ENCODE peak calls at places on chromosomes 4 and X, in seven cellular contexts. One of them, this sample, is unnamed.

GRCh38 chr4:3340038-3340702 is 47.3 kb downstream of the RGS12 start:
- DNase-seq in fibroblast of lung: no peak
- DNase-seq in mucosa of descending colon: no peak
- DNase-seq in HTR-8/SVneo: no peak
- DNase-seq in stimulated activated CD4-positive, alpha-beta T cell treated with anti-CD3 and anti-CD28 coated beads, Interleukin-15, amount 100 ng/mL, for 1 hour: no peak
- DNase-seq in WTC11: no peak
- DNase-seq in RWPE2: no peak
- DNase-seq in this sample: no peak

GRCh38 chr4:119729815-119730643 is 101.4 kb upstream of the PDE5A start:
- DNase-seq in fibroblast of lung: peak; percentile 93
- DNase-seq in mucosa of descending colon: peak; percentile 80
- DNase-seq in HTR-8/SVneo: peak; percentile 36
- DNase-seq in stimulated activated CD4-positive, alpha-beta T cell treated with anti-CD3 and anti-CD28 coated beads, Interleukin-15, amount 100 ng/mL, for 1 hour: no peak
- DNase-seq in WTC11: no peak
- DNase-seq in RWPE2: no peak
- DNase-seq in this sample: no peak

GRCh38 chr4:56757821-56758400 is 63.6 kb downstream of the SPINK2 start:
- DNase-seq in fibroblast of lung: peak; percentile 87
- DNase-seq in mucosa of descending colon: peak; percentile 62
- DNase-seq in HTR-8/SVneo: peak; percentile 78
- DNase-seq in stimulated activated CD4-positive, alpha-beta T cell treated with anti-CD3 and anti-CD28 coated beads, Interleukin-15, amount 100 ng/mL, for 1 hour: peak; percentile 49
- DNase-seq in WTC11: peak; percentile 47
- DNase-seq in RWPE2: peak; percentile 84
- DNase-seq in this sample: no peak

GRCh38 chr4:7255488-7255881 is 63.1 kb downstream of the SORCS2 start:
- DNase-seq in fibroblast of lung: no peak
- DNase-seq in mucosa of descending colon: no peak
- DNase-seq in HTR-8/SVneo: no peak
- DNase-seq in stimulated activated CD4-positive, alpha-beta T cell treated with anti-CD3 and anti-CD28 coated beads, Interleukin-15, amount 100 ng/mL, for 1 hour: no peak
- DNase-seq in WTC11: no peak
- DNase-seq in RWPE2: no peak
- DNase-seq in this sample: no peak

GRCh38 chr4:18051281-18051680 is 29.7 kb upstream of the LCORL start:
- DNase-seq in fibroblast of lung: peak; percentile 9
- DNase-seq in mucosa of descending colon: no peak
- DNase-seq in HTR-8/SVneo: no peak
- DNase-seq in stimulated activated CD4-positive, alpha-beta T cell treated with anti-CD3 and anti-CD28 coated beads, Interleukin-15, amount 100 ng/mL, for 1 hour: no peak
- DNase-seq in WTC11: no peak
- DNase-seq in RWPE2: no peak
- DNase-seq in this sample: no peak

GRCh38 chrX:143571521-143571920 is 54.2 kb upstream of the SPANXN3 start:
- DNase-seq in fibroblast of lung: no peak
- DNase-seq in mucosa of descending colon: no peak
- DNase-seq in HTR-8/SVneo: no peak
- DNase-seq in stimulated activated CD4-positive, alpha-beta T cell treated with anti-CD3 and anti-CD28 coated beads, Interleukin-15, amount 100 ng/mL, for 1 hour: no peak
- DNase-seq in WTC11: no peak
- DNase-seq in RWPE2: no peak
- DNase-seq in this sample: no peak

GRCh38 chr4:184471872-184472539 is 2.3 kb downstream of the IRF2 start:
- DNase-seq in fibroblast of lung: peak; percentile 40
- DNase-seq in mucosa of descending colon: peak; percentile 59
- DNase-seq in HTR-8/SVneo: peak; percentile 21
- DNase-seq in stimulated activated CD4-positive, alpha-beta T cell treated with anti-CD3 and anti-CD28 coated beads, Interleukin-15, amount 100 ng/mL, for 1 hour: no peak
- DNase-seq in WTC11: no peak
- DNase-seq in RWPE2: no peak
- DNase-seq in this sample: no peak

GRCh38 chrX:40887476-40887875 is 152.1 kb upstream of the MED14 start:
- DNase-seq in fibroblast of lung: no peak
- DNase-seq in mucosa of descending colon: no peak
- DNase-seq in HTR-8/SVneo: no peak
- DNase-seq in stimulated activated CD4-positive, alpha-beta T cell treated with anti-CD3 and anti-CD28 coated beads, Interleukin-15, amount 100 ng/mL, for 1 hour: no peak
- DNase-seq in WTC11: no peak
- DNase-seq in RWPE2: no peak
- DNase-seq in this sample: no peak

GRCh38 chrX:4944767-4945166 is 1231.3 kb upstream of the PRKX start:
- DNase-seq in fibroblast of lung: no peak
- DNase-seq in mucosa of descending colon: no peak
- DNase-seq in HTR-8/SVneo: no peak
- DNase-seq in stimulated activated CD4-positive, alpha-beta T cell treated with anti-CD3 and anti-CD28 coated beads, Interleukin-15, amount 100 ng/mL, for 1 hour: no peak
- DNase-seq in WTC11: no peak
- DNase-seq in RWPE2: no peak
- DNase-seq in this sample: no peak

GRCh38 chr4:156734965-156735895 is 236.4 kb downstream of the PDGFC start:
- DNase-seq in fibroblast of lung: no peak
- DNase-seq in mucosa of descending colon: no peak
- DNase-seq in HTR-8/SVneo: no peak
- DNase-seq in stimulated activated CD4-positive, alpha-beta T cell treated with anti-CD3 and anti-CD28 coated beads, Interleukin-15, amount 100 ng/mL, for 1 hour: no peak
- DNase-seq in WTC11: no peak
- DNase-seq in RWPE2: no peak
- DNase-seq in this sample: no peak

GRCh38 chrX:70293621-70294020 is 3.7 kb downstream of the KIF4A start:
- DNase-seq in fibroblast of lung: peak; percentile 18
- DNase-seq in mucosa of descending colon: no peak
- DNase-seq in HTR-8/SVneo: no peak
- DNase-seq in stimulated activated CD4-positive, alpha-beta T cell treated with anti-CD3 and anti-CD28 coated beads, Interleukin-15, amount 100 ng/mL, for 1 hour: no peak
- DNase-seq in WTC11: no peak
- DNase-seq in RWPE2: no peak
- DNase-seq in this sample: no peak

GRCh38 chr4:1208266-1208961 is 36.0 kb upstream of the SPON2 start:
- DNase-seq in fibroblast of lung: no peak
- DNase-seq in mucosa of descending colon: no peak
- DNase-seq in HTR-8/SVneo: no peak
- DNase-seq in stimulated activated CD4-positive, alpha-beta T cell treated with anti-CD3 and anti-CD28 coated beads, Interleukin-15, amount 100 ng/mL, for 1 hour: no peak
- DNase-seq in WTC11: no peak
- DNase-seq in RWPE2: peak; percentile 58
- DNase-seq in this sample: no peak

GRCh38 chrX:54659547-54659946 is 129.5 kb downstream of the GNL3L start:
- DNase-seq in fibroblast of lung: no peak
- DNase-seq in mucosa of descending colon: no peak
- DNase-seq in HTR-8/SVneo: no peak
- DNase-seq in stimulated activated CD4-positive, alpha-beta T cell treated with anti-CD3 and anti-CD28 coated beads, Interleukin-15, amount 100 ng/mL, for 1 hour: no peak
- DNase-seq in WTC11: no peak
- DNase-seq in RWPE2: no peak
- DNase-seq in this sample: no peak

GRCh38 chr4:129583868-129584267 is 487.9 kb downstream of the C4orf33 start:
- DNase-seq in fibroblast of lung: peak; percentile 1
- DNase-seq in mucosa of descending colon: no peak
- DNase-seq in HTR-8/SVneo: no peak
- DNase-seq in stimulated activated CD4-positive, alpha-beta T cell treated with anti-CD3 and anti-CD28 coated beads, Interleukin-15, amount 100 ng/mL, for 1 hour: no peak
- DNase-seq in WTC11: no peak
- DNase-seq in RWPE2: no peak
- DNase-seq in this sample: no peak

GRCh38 chr4:6546681-6547447 is 28.1 kb upstream of the MAN2B2 start:
- DNase-seq in fibroblast of lung: peak; percentile 78
- DNase-seq in mucosa of descending colon: peak; percentile 54
- DNase-seq in HTR-8/SVneo: peak; percentile 62
- DNase-seq in stimulated activated CD4-positive, alpha-beta T cell treated with anti-CD3 and anti-CD28 coated beads, Interleukin-15, amount 100 ng/mL, for 1 hour: peak; percentile 10
- DNase-seq in WTC11: peak; percentile 59
- DNase-seq in RWPE2: no peak
- DNase-seq in this sample: no peak

GRCh38 chrX:29528281-29528680 is 687.1 kb upstream of the MAGEB2 start:
- DNase-seq in fibroblast of lung: peak; percentile 0
- DNase-seq in mucosa of descending colon: no peak
- DNase-seq in HTR-8/SVneo: no peak
- DNase-seq in stimulated activated CD4-positive, alpha-beta T cell treated with anti-CD3 and anti-CD28 coated beads, Interleukin-15, amount 100 ng/mL, for 1 hour: no peak
- DNase-seq in WTC11: no peak
- DNase-seq in RWPE2: no peak
- DNase-seq in this sample: no peak

GRCh38 chr4:80540785-80541469 is 205.4 kb downstream of the CFAP299 start:
- DNase-seq in fibroblast of lung: peak; percentile 46
- DNase-seq in mucosa of descending colon: no peak
- DNase-seq in HTR-8/SVneo: no peak
- DNase-seq in stimulated activated CD4-positive, alpha-beta T cell treated with anti-CD3 and anti-CD28 coated beads, Interleukin-15, amount 100 ng/mL, for 1 hour: no peak
- DNase-seq in WTC11: no peak
- DNase-seq in RWPE2: no peak
- DNase-seq in this sample: no peak

GRCh38 chr4:48046059-48046458 is 29.5 kb downstream of the NIPAL1 start:
- DNase-seq in fibroblast of lung: no peak
- DNase-seq in mucosa of descending colon: no peak
- DNase-seq in HTR-8/SVneo: no peak
- DNase-seq in stimulated activated CD4-positive, alpha-beta T cell treated with anti-CD3 and anti-CD28 coated beads, Interleukin-15, amount 100 ng/mL, for 1 hour: no peak
- DNase-seq in WTC11: no peak
- DNase-seq in RWPE2: no peak
- DNase-seq in this sample: no peak

GRCh38 chrX:48800574-48801280 is 1.1 kb upstream of the HDAC6 start:
- DNase-seq in fibroblast of lung: no peak
- DNase-seq in mucosa of descending colon: peak; percentile 7
- DNase-seq in HTR-8/SVneo: no peak
- DNase-seq in stimulated activated CD4-positive, alpha-beta T cell treated with anti-CD3 and anti-CD28 coated beads, Interleukin-15, amount 100 ng/mL, for 1 hour: no peak
- DNase-seq in WTC11: no peak
- DNase-seq in RWPE2: no peak
- DNase-seq in this sample: no peak

GRCh38 chr4:129179276-129179675 is 83.3 kb downstream of the C4orf33 start:
- DNase-seq in fibroblast of lung: no peak
- DNase-seq in mucosa of descending colon: no peak
- DNase-seq in HTR-8/SVneo: no peak
- DNase-seq in stimulated activated CD4-positive, alpha-beta T cell treated with anti-CD3 and anti-CD28 coated beads, Interleukin-15, amount 100 ng/mL, for 1 hour: no peak
- DNase-seq in WTC11: no peak
- DNase-seq in RWPE2: no peak
- DNase-seq in this sample: no peak

GRCh38 chr4:75542824-75543223 is 13.0 kb upstream of the ODAPH start:
- DNase-seq in fibroblast of lung: peak; percentile 10
- DNase-seq in mucosa of descending colon: no peak
- DNase-seq in HTR-8/SVneo: no peak
- DNase-seq in stimulated activated CD4-positive, alpha-beta T cell treated with anti-CD3 and anti-CD28 coated beads, Interleukin-15, amount 100 ng/mL, for 1 hour: no peak
- DNase-seq in WTC11: no peak
- DNase-seq in RWPE2: no peak
- DNase-seq in this sample: no peak

GRCh38 chr4:113146876-113147358 is 97.5 kb downstream of the ANK2 start:
- DNase-seq in fibroblast of lung: peak; percentile 25
- DNase-seq in mucosa of descending colon: peak; percentile 3
- DNase-seq in HTR-8/SVneo: no peak
- DNase-seq in stimulated activated CD4-positive, alpha-beta T cell treated with anti-CD3 and anti-CD28 coated beads, Interleukin-15, amount 100 ng/mL, for 1 hour: no peak
- DNase-seq in WTC11: no peak
- DNase-seq in RWPE2: no peak
- DNase-seq in this sample: no peak

GRCh38 chrX:137428251-137428661 is 137.7 kb upstream of the ZIC3 start:
- DNase-seq in fibroblast of lung: no peak
- DNase-seq in mucosa of descending colon: no peak
- DNase-seq in HTR-8/SVneo: no peak
- DNase-seq in stimulated activated CD4-positive, alpha-beta T cell treated with anti-CD3 and anti-CD28 coated beads, Interleukin-15, amount 100 ng/mL, for 1 hour: no peak
- DNase-seq in WTC11: peak; percentile 26
- DNase-seq in RWPE2: no peak
- DNase-seq in this sample: no peak

GRCh38 chr4:7429069-7429416 is 5.7 kb downstream of the PSAPL1 start:
- DNase-seq in fibroblast of lung: no peak
- DNase-seq in mucosa of descending colon: no peak
- DNase-seq in HTR-8/SVneo: no peak
- DNase-seq in stimulated activated CD4-positive, alpha-beta T cell treated with anti-CD3 and anti-CD28 coated beads, Interleukin-15, amount 100 ng/mL, for 1 hour: no peak
- DNase-seq in WTC11: peak; percentile 5
- DNase-seq in RWPE2: peak; percentile 19
- DNase-seq in this sample: no peak

GRCh38 chr4:47784222-47784621 is 53.6 kb downstream of the CORIN start:
- DNase-seq in fibroblast of lung: no peak
- DNase-seq in mucosa of descending colon: no peak
- DNase-seq in HTR-8/SVneo: no peak
- DNase-seq in stimulated activated CD4-positive, alpha-beta T cell treated with anti-CD3 and anti-CD28 coated beads, Interleukin-15, amount 100 ng/mL, for 1 hour: no peak
- DNase-seq in WTC11: no peak
- DNase-seq in RWPE2: no peak
- DNase-seq in this sample: no peak

GRCh38 chr4:76781698-76782595 is 116.0 kb downstream of the SOWAHB start:
- DNase-seq in fibroblast of lung: peak; percentile 95
- DNase-seq in mucosa of descending colon: no peak
- DNase-seq in HTR-8/SVneo: peak; percentile 51
- DNase-seq in stimulated activated CD4-positive, alpha-beta T cell treated with anti-CD3 and anti-CD28 coated beads, Interleukin-15, amount 100 ng/mL, for 1 hour: no peak
- DNase-seq in WTC11: no peak
- DNase-seq in RWPE2: peak; percentile 83
- DNase-seq in this sample: no peak

GRCh38 chrX:123217077-123217476 is 33.0 kb downstream of the GRIA3 start:
- DNase-seq in fibroblast of lung: no peak
- DNase-seq in mucosa of descending colon: no peak
- DNase-seq in HTR-8/SVneo: no peak
- DNase-seq in stimulated activated CD4-positive, alpha-beta T cell treated with anti-CD3 and anti-CD28 coated beads, Interleukin-15, amount 100 ng/mL, for 1 hour: no peak
- DNase-seq in WTC11: no peak
- DNase-seq in RWPE2: no peak
- DNase-seq in this sample: no peak

GRCh38 chr4:13151178-13151577 is 333.0 kb downstream of the RAB28 start:
- DNase-seq in fibroblast of lung: no peak
- DNase-seq in mucosa of descending colon: peak; percentile 25
- DNase-seq in HTR-8/SVneo: no peak
- DNase-seq in stimulated activated CD4-positive, alpha-beta T cell treated with anti-CD3 and anti-CD28 coated beads, Interleukin-15, amount 100 ng/mL, for 1 hour: no peak
- DNase-seq in WTC11: no peak
- DNase-seq in RWPE2: no peak
- DNase-seq in this sample: no peak

GRCh38 chr4:40301592-40301991 is 33.5 kb upstream of the CHRNA9 start:
- DNase-seq in fibroblast of lung: no peak
- DNase-seq in mucosa of descending colon: peak; percentile 42
- DNase-seq in HTR-8/SVneo: no peak
- DNase-seq in stimulated activated CD4-positive, alpha-beta T cell treated with anti-CD3 and anti-CD28 coated beads, Interleukin-15, amount 100 ng/mL, for 1 hour: peak; percentile 49
- DNase-seq in WTC11: no peak
- DNase-seq in RWPE2: no peak
- DNase-seq in this sample: no peak

GRCh38 chr4:142095886-142096605 is 459.7 kb downstream of the IL15 start:
- DNase-seq in fibroblast of lung: peak; percentile 95
- DNase-seq in mucosa of descending colon: no peak
- DNase-seq in HTR-8/SVneo: peak; percentile 65
- DNase-seq in stimulated activated CD4-positive, alpha-beta T cell treated with anti-CD3 and anti-CD28 coated beads, Interleukin-15, amount 100 ng/mL, for 1 hour: no peak
- DNase-seq in WTC11: no peak
- DNase-seq in RWPE2: peak; percentile 81
- DNase-seq in this sample: no peak

GRCh38 chrX:40721489-40722106 is 13.7 kb downstream of the MED14 start:
- DNase-seq in fibroblast of lung: no peak
- DNase-seq in mucosa of descending colon: no peak
- DNase-seq in HTR-8/SVneo: no peak
- DNase-seq in stimulated activated CD4-positive, alpha-beta T cell treated with anti-CD3 and anti-CD28 coated beads, Interleukin-15, amount 100 ng/mL, for 1 hour: no peak
- DNase-seq in WTC11: no peak
- DNase-seq in RWPE2: no peak
- DNase-seq in this sample: no peak

GRCh38 chr4:148203056-148203898 is 238.9 kb downstream of the NR3C2 start:
- DNase-seq in fibroblast of lung: no peak
- DNase-seq in mucosa of descending colon: peak; percentile 18
- DNase-seq in HTR-8/SVneo: no peak
- DNase-seq in stimulated activated CD4-positive, alpha-beta T cell treated with anti-CD3 and anti-CD28 coated beads, Interleukin-15, amount 100 ng/mL, for 1 hour: no peak
- DNase-seq in WTC11: peak; percentile 25
- DNase-seq in RWPE2: no peak
- DNase-seq in this sample: no peak

This sample was measured in cortex of kidney.